ENCODE peak calls at places on chromosome 22, in eight cellular contexts. O, X, F, T, C, D, M and N are unnamed samples.

GRCh38 chr22:39215430-39216142 is 29.2 kb downstream of the PDGFB start:
- DNase-seq in O (no peak), X (no peak), F (no peak), T (peak; percentile 23), C (no peak), D (no peak), M (no peak), N (no peak)

GRCh38 chr22:45585437-45585755 is 82.7 kb downstream of the FBLN1 start:
- DNase-seq in O (peak; percentile 15), X (peak; percentile 91), F (no peak), T (no peak), C (no peak), D (no peak), M (peak; percentile 67), N (no peak)

GRCh38 chr22:38098410-38099249 is 11.9 kb downstream of the BAIAP2L2 start:
- DNase-seq in O (peak; percentile 76), X (peak; percentile 66), F (no peak), T (no peak), C (no peak), D (no peak), M (no peak), N (no peak)

GRCh38 chr22:16933924-16934282 is 74.1 kb downstream of the GAB4 start:
- DNase-seq in O (no peak), X (no peak), F (no peak), T (no peak), C (no peak), D (no peak), M (peak; percentile 31), N (no peak)

GRCh38 chr22:32050678-32051515 is 7.8 kb downstream of the SLC5A1 start:
- DNase-seq in O (peak; percentile 74), X (peak; percentile 92), F (peak; percentile 82), T (peak; percentile 38), C (peak; percentile 45), D (peak; percentile 9), M (no peak), N (no peak)

GRCh38 chr22:19962909-19963806 is 21.5 kb upstream of the TXNRD2 start:
- DNase-seq in O (no peak), X (peak; percentile 66), F (peak; percentile 79), T (peak; percentile 97), C (no peak), D (no peak), M (no peak), N (no peak)

GRCh38 chr22:27420817-27421361 is 380.7 kb downstream of the MN1 start:
- DNase-seq in O (peak; percentile 97), X (peak; percentile 93), F (peak; percentile 88), T (no peak), C (peak; percentile 98), D (no peak), M (peak; percentile 54), N (peak; percentile 62)

GRCh38 chr22:29105468-29105867 is 32.6 kb downstream of the KREMEN1 start:
- DNase-seq in O (no peak), X (peak; percentile 44), F (no peak), T (no peak), C (no peak), D (no peak), M (no peak), N (no peak)

GRCh38 chr22:38874529-38875222 is 2.7 kb upstream of the CBX6 start:
- DNase-seq in O (no peak), X (no peak), F (no peak), T (no peak), C (no peak), D (no peak), M (no peak), N (no peak)

GRCh38 chr22:38088723-38089473 is 4.9 kb upstream of the SLC16A8 start:
- DNase-seq in O (peak; percentile 44), X (peak; percentile 36), F (peak; percentile 76), T (no peak), C (no peak), D (no peak), M (peak; percentile 84), N (no peak)

GRCh38 chr22:38415046-38415445 is 40.0 kb downstream of the KCNJ4 start:
- DNase-seq in O (no peak), X (no peak), F (no peak), T (peak; percentile 30), C (no peak), D (no peak), M (no peak), N (no peak)

GRCh38 chr22:37284807-37285355 is 2.6 kb downstream of the CYTH4 start:
- DNase-seq in O (no peak), X (no peak), F (no peak), T (no peak), C (no peak), D (peak; percentile 61), M (peak; percentile 85), N (no peak)

GRCh38 chr22:26559961-26560575 is 29.9 kb downstream of the TPST2 start:
- DNase-seq in O (no peak), X (no peak), F (no peak), T (no peak), C (no peak), D (no peak), M (no peak), N (no peak)

DNA sequence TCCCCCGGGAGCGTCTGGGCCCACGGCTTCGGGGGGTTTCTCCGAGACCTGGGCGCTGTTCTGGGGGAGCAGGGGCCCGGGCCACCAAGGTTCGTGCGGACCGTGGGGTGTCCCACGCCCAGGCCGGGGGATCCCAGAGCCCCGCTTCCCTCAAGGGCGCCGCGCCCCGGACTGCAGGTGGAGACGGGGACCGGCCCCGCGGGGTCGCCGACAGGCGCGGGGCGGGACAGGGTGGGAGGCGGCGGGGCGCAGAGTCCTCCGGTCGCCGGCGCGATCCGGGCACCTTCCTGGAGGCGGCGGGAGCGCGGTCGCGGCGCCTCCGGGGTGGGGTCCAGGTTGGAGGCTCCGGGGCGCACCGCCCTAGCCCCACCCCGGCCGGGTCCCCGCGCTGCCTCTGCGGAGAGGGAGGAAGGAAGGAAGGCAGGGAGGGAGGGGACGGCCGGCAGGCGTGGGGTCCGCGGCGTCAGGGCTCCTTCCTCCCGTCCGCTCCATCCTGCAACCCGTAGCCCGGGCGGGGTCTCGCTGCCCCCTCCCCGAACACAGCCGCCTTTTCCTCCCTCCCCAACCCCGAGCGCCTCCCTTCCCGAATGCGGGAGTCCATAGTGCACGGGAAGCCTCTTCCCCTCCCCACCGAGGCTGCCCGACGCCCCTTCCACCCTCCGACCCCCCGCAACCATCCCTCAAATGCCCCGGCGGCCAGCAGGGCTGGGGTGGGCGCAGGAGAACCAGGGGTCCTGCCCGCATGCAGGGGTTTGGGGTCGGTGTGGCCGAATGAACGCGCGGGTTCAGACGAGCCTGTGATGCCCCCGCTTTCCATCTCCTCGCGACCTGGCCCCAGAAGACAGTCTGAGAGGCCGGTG is 4.3 kb upstream of the ZBED4 start:
- DNase-seq in O (no peak), X (no peak), F (no peak), T (no peak), C (no peak), D (no peak), M (peak; percentile 88), N (no peak)
- H3K4me3 ChIP-seq in O (no peak overlapping the region), X (no peak overlapping the region), F (no peak overlapping the region), T (peak overlapping the region; percentile 51), C (peak overlapping the region; percentile 3), D (no peak overlapping the region), M (peak overlapping the region; percentile 0), N (no peak overlapping the region)

GRCh38 chr22:40377931-40378330 is 7.5 kb downstream of the SGSM3 start:
- DNase-seq in O (no peak), X (no peak), F (no peak), T (no peak), C (no peak), D (no peak), M (no peak), N (no peak)

GRCh38 chr22:40376149-40376548 is 5.8 kb downstream of the SGSM3 start:
- DNase-seq in O (no peak), X (no peak), F (no peak), T (no peak), C (no peak), D (no peak), M (no peak), N (no peak)

DNA sequence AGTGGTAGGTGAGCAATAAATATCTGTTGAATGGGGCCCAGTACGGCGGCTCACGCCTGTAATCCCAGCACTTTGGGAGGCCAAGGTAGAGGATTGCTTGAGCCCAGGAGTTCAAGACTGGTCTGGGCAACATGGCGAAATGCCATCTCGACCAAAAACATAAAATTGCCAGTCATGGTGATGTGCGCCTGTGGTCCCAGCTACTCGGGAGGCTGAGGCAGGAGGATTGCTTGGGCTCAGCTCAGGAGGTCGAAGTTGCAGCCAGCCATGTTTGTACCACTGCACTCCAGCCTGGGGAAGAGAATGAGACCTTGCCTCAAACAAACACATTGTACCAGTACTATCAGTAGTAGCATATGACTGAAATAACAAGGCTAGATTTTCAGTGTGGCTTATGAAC is 4.2 kb downstream of the SGSM3 start:
- DNase-seq in O (no peak), X (no peak), F (no peak), T (no peak), C (no peak), D (no peak), M (no peak), N (no peak)
- H3K4me3 ChIP-seq in O (no peak overlapping the region), X (no peak overlapping the region), F (no peak overlapping the region), T (no peak overlapping the region), C (no peak overlapping the region), D (no peak overlapping the region), M (no peak overlapping the region), N (no peak overlapping the region)

GRCh38 chr22:47632646-47633045 is 870.2 kb downstream of the TBC1D22A start:
- DNase-seq in O (no peak), X (no peak), F (no peak), T (no peak), C (no peak), D (no peak), M (no peak), N (no peak)

GRCh38 chr22:47633111-47633510 is 870.7 kb downstream of the TBC1D22A start:
- DNase-seq in O (no peak), X (no peak), F (no peak), T (no peak), C (no peak), D (no peak), M (no peak), N (no peak)

GRCh38 chr22:47630741-47631534 is 868.5 kb downstream of the TBC1D22A start:
- DNase-seq in O (no peak), X (no peak), F (peak; percentile 31), T (no peak), C (no peak), D (no peak), M (no peak), N (no peak)

GRCh38 chr22:47629791-47630655 is 867.6 kb downstream of the TBC1D22A start:
- DNase-seq in O (no peak), X (no peak), F (no peak), T (no peak), C (no peak), D (no peak), M (no peak), N (no peak)

DNA sequence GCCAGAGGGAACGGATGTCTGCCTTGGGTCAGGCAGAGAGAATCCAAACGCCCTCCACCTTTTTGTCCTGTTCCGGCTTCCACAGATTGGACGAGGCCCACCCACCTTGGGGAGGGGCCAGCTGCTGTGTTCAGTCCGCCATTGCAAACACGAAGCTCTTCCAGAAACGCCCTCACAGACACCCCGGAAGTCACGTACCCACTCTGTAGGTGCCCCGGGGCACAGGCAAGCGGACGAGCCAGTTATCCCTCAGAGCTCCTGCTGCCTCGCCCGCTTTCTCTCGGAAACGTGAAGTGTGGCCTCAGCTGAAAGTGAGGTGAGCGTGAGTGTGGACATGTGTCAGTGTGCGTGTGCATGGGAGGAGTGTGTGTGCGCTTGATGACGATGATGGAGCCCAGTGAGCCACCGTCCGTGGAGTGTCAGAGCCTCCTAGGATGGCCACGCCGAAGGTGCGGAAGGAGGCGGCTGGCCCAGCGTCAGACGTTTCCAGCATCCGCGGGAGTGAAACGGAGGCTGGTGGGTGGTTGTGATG is 869.2 kb downstream of the TBC1D22A start:
- DNase-seq in O (no peak), X (no peak), F (peak; percentile 88), T (peak; percentile 91), C (no peak), D (no peak), M (no peak), N (no peak)
- H3K4me3 ChIP-seq in O (no peak overlapping the region), X (no peak overlapping the region), F (peak overlapping the region; percentile 79), T (peak overlapping the region; percentile 90), C (no peak overlapping the region), D (no peak overlapping the region), M (no peak overlapping the region), N (no peak overlapping the region)

GRCh38 chr22:35274154-35274871 is 17.0 kb downstream of the HMGXB4 start:
- DNase-seq in O (no peak), X (no peak), F (no peak), T (no peak), C (no peak), D (no peak), M (no peak), N (no peak)
- H3K4me3 ChIP-seq in O (no peak overlapping the region), X (no peak overlapping the region), F (no peak overlapping the region), T (no peak overlapping the region), C (no peak overlapping the region), D (no peak overlapping the region), M (no peak overlapping the region), N (no peak overlapping the region)